ENCODE peak calls at places on chromosome 12, in seven cellular contexts. L, H, Z, U, T, A and V are unnamed samples.

GRCh38 chr12:70449074-70449757 is 83.1 kb downstream of the KCNMB4 start:
- DNase-seq in L (peak), H (no peak), Z (peak), U (no peak), T (no peak), A (no peak), V (peak)

GRCh38 chr12:24297516-24297915 is 348.0 kb upstream of the SOX5 start:
- DNase-seq in L (no peak), H (no peak), Z (no peak), U (no peak), T (peak), A (no peak), V (no peak)

GRCh38 chr12:124053855-124054254 is 80.8 kb downstream of the ZNF664 start:
- DNase-seq in L (peak), H (peak), Z (peak), U (peak), T (peak), A (peak), V (peak)

GRCh38 chr12:106903241-106903950 is 52.3 kb upstream of the TMEM263 start:
- DNase-seq in L (peak), H (peak), Z (peak), U (peak), T (peak), A (peak), V (peak)

GRCh38 chr12:58919271-58920101 is 818 bp downstream of the LRIG3 start:
- DNase-seq in L (peak), H (no peak), Z (peak), U (peak), T (peak), A (peak), V (no peak)

GRCh38 chr12:11621797-11622423 is 27.6 kb upstream of the ETV6 start:
- DNase-seq in L (peak), H (no peak), Z (peak), U (no peak), T (no peak), A (peak), V (no peak)

GRCh38 chr12:78703820-78704525 is 160.6 kb upstream of the SYT1 start:
- DNase-seq in L (peak), H (no peak), Z (peak), U (no peak), T (no peak), A (no peak), V (peak)

GRCh38 chr12:68483592-68484373 is 126.9 kb upstream of the RAP1B start:
- DNase-seq in L (peak), H (no peak), Z (peak), U (no peak), T (no peak), A (no peak), V (no peak)

GRCh38 chr12:110776410-110776809 is 33.7 kb upstream of the PPP1CC start:
- DNase-seq in L (no peak), H (no peak), Z (no peak), U (no peak), T (no peak), A (no peak), V (no peak)

GRCh38 chr12:46071769-46072624 is 81.6 kb upstream of the SCAF11 start:
- DNase-seq in L (peak), H (peak), Z (peak), U (peak), T (peak), A (peak), V (peak)

GRCh38 chr12:124482567-124482893 is 84.9 kb downstream of the NCOR2 start:
- DNase-seq in L (no peak), H (no peak), Z (no peak), U (no peak), T (no peak), A (no peak), V (no peak)

GRCh38 chr12:132508248-132508740 is 18.3 kb downstream of the FBRSL1 start:
- DNase-seq in L (no peak), H (no peak), Z (no peak), U (no peak), T (no peak), A (no peak), V (no peak)

GRCh38 chr12:78403136-78403535 is 461.4 kb upstream of the SYT1 start:
- DNase-seq in L (peak), H (peak), Z (peak), U (no peak), T (no peak), A (no peak), V (no peak)

GRCh38 chr12:12689672-12690287 is 6.2 kb downstream of the GPR19 start:
- DNase-seq in L (no peak), H (no peak), Z (no peak), U (no peak), T (no peak), A (no peak), V (no peak)

GRCh38 chr12:90061834-90062233 is 353.2 kb upstream of the ATP2B1 start:
- DNase-seq in L (peak), H (no peak), Z (peak), U (no peak), T (no peak), A (no peak), V (no peak)

GRCh38 chr12:92505373-92506340 is 197.1 kb upstream of the PLEKHG7 start:
- DNase-seq in L (peak), H (peak), Z (no peak), U (peak), T (peak), A (no peak), V (no peak)

GRCh38 chr12:78671295-78671694 is 193.3 kb upstream of the SYT1 start:
- DNase-seq in L (peak), H (no peak), Z (peak), U (no peak), T (peak), A (no peak), V (no peak)

GRCh38 chr12:96989916-96990315 is 82.9 kb downstream of the NEDD1 start:
- DNase-seq in L (peak), H (no peak), Z (peak), U (peak), T (peak), A (peak), V (peak)

GRCh38 chr12:627863-628805 is 35.1 kb downstream of the NINJ2 start:
- DNase-seq in L (no peak), H (no peak), Z (no peak), U (no peak), T (no peak), A (no peak), V (no peak)

GRCh38 chr12:19946549-19946948 is 421.8 kb upstream of the PDE3A start:
- DNase-seq in L (peak), H (no peak), Z (peak), U (no peak), T (peak), A (no peak), V (no peak)

GRCh38 chr12:87094356-87094755 is 838.2 kb upstream of the MGAT4C start:
- DNase-seq in L (peak), H (no peak), Z (no peak), U (no peak), T (no peak), A (no peak), V (no peak)

GRCh38 chr12:98262886-98263285 is 252.5 kb upstream of the TMPO start:
- DNase-seq in L (no peak), H (no peak), Z (no peak), U (peak), T (no peak), A (peak), V (no peak)

GRCh38 chr12:98256830-98257229 is 258.6 kb upstream of the TMPO start:
- DNase-seq in L (no peak), H (no peak), Z (no peak), U (no peak), T (no peak), A (peak), V (no peak)

GRCh38 chr12:98260276-98260675 is 255.1 kb upstream of the TMPO start:
- DNase-seq in L (no peak), H (no peak), Z (no peak), U (no peak), T (no peak), A (no peak), V (no peak)

GRCh38 chr12:98259667-98260066 is 255.7 kb upstream of the TMPO start:
- DNase-seq in L (no peak), H (no peak), Z (no peak), U (no peak), T (no peak), A (no peak), V (no peak)
- TF ChIP-seq EZH2phosphoT487 in L (no peak), H (no peak), Z (no peak), U (no peak), T (no peak), A (no peak), V (no peak)

GRCh38 chr12:10175849-10176641 is 2.8 kb upstream of the TMEM52B start:
- DNase-seq in L (no peak), H (no peak), Z (no peak), U (no peak), T (peak), A (no peak), V (no peak)
- TF ChIP-seq EZH2phosphoT487 in L (no peak), H (no peak), Z (no peak), U (no peak), T (no peak), A (no peak), V (no peak)

DNA sequence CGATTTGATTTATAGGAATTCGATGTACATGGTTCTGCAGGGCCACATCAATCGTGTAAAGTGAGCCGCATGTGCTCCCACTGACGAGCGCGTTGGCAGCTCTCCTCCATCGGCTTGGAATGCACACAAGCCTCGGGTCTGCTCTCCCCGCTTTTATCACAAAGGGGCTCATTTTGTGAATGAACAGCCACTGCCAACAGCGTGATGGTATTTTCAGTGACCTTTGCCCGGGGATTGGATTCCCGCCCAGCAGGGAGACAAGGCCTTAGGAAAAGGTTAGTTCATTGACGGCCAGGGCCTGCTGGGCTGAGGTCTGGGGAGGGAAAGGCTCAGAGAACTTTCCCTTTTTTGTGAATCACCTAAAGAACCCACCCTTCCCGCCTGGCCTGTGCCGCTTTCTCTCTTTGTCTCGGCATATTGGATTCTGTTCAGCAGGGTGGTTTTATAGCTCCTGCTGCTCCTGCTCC is 232.1 kb downstream of the MSRB3 start:
- DNase-seq in L (no peak), H (no peak), Z (no peak), U (peak), T (peak), A (peak), V (peak)
- TF ChIP-seq EZH2phosphoT487 in L (no peak), H (no peak), Z (no peak), U (peak), T (no peak), A (no peak), V (no peak)

GRCh38 chr12:71780207-71780822 is 25.7 kb downstream of the RAB21 start:
- DNase-seq in L (peak), H (peak), Z (peak), U (peak), T (peak), A (peak), V (peak)
- TF ChIP-seq EZH2phosphoT487 in L (no peak), H (no peak), Z (no peak), U (no peak), T (no peak), A (no peak), V (no peak)

GRCh38 chr12:48119834-48120195 is 651 bp downstream of the PFKM start:
- DNase-seq in L (no peak), H (peak), Z (no peak), U (peak), T (no peak), A (peak), V (no peak)

GRCh38 chr12:48115957-48116356 is 3.2 kb upstream of the PFKM start:
- DNase-seq in L (no peak), H (no peak), Z (no peak), U (no peak), T (no peak), A (no peak), V (no peak)

GRCh38 chr12:48121522-48121921 is 2.4 kb downstream of the PFKM start:
- DNase-seq in L (no peak), H (no peak), Z (no peak), U (peak), T (no peak), A (no peak), V (no peak)

GRCh38 chr12:48119078-48119833 is at the start of gene PFKM:
- DNase-seq in L (peak), H (peak), Z (peak), U (peak), T (peak), A (peak), V (peak)

GRCh38 chr12:48118491-48118890 is 673 bp upstream of the PFKM start:
- DNase-seq in L (peak), H (no peak), Z (peak), U (no peak), T (no peak), A (peak), V (no peak)
- TF ChIP-seq EZH2phosphoT487 in L (no peak), H (no peak), Z (no peak), U (no peak), T (no peak), A (no peak), V (no peak)

GRCh38 chr12:72274926-72275325 is 2.8 kb downstream of the TRHDE start:
- DNase-seq in L (peak), H (no peak), Z (peak), U (no peak), T (peak), A (no peak), V (no peak)
- TF ChIP-seq EZH2phosphoT487 in L (no peak), H (no peak), Z (no peak), U (no peak), T (no peak), A (no peak), V (no peak)

GRCh38 chr12:16166563-16167470 is 110.7 kb downstream of the SLC15A5 start:
- DNase-seq in L (no peak), H (no peak), Z (no peak), U (no peak), T (no peak), A (no peak), V (no peak)
- TF ChIP-seq EZH2phosphoT487 in L (no peak), H (no peak), Z (no peak), U (no peak), T (no peak), A (no peak), V (no peak)

GRCh38 chr12:111953455-111953854 is 59.5 kb downstream of the TMEM116 start:
- DNase-seq in L (no peak), H (no peak), Z (no peak), U (no peak), T (no peak), A (no peak), V (no peak)
- TF ChIP-seq EZH2phosphoT487 in L (no peak), H (no peak), Z (no peak), U (no peak), T (no peak), A (no peak), V (no peak)

GRCh38 chr12:2273288-2273687 is 220.5 kb downstream of the CACNA1C start:
- DNase-seq in L (peak), H (no peak), Z (no peak), U (peak), T (no peak), A (no peak), V (no peak)
- TF ChIP-seq EZH2phosphoT487 in L (no peak), H (no peak), Z (no peak), U (no peak), T (no peak), A (no peak), V (no peak)